ENCODE peak calls at places on chromosomes 11 and 22, in eight cellular contexts. R is astrocyte of the cerebellum, P is fibroblast of pulmonary artery, O is DND-41, J is OCI-LY7, E is stomach, L is left ventricle myocardium inferior, U is HAP-1. G is an unnamed sample.

GRCh38 chr22:46941958-46942815 is 179.7 kb downstream of the TBC1D22A start:
- DNase-seq in O (no peak), P (no peak), E (no peak), U (no peak), L (peak), R (peak), J (no peak), G (no peak)

GRCh38 chr22:36467946-36468345 is 13.5 kb downstream of the TXN2 start:
- DNase-seq in J (no peak), U (no peak), L (peak), E (no peak), O (peak), P (peak), R (peak), G (peak)

GRCh38 chr11:70788247-70789022 is 390.1 kb downstream of the CTTN start:
- DNase-seq in J (no peak), E (no peak), O (no peak), L (no peak), P (peak), R (peak), U (no peak), G (peak)

GRCh38 chr11:92246637-92247036 is 22.0 kb downstream of the FAT3 start:
- DNase-seq in O (no peak), R (no peak), J (no peak), P (no peak), E (no peak), L (no peak), U (no peak), G (no peak)

GRCh38 chr11:101428918-101429317 is 154.9 kb downstream of the TRPC6 start:
- DNase-seq in R (peak), J (peak), U (peak), L (no peak), O (no peak), E (no peak), P (peak), G (no peak)

GRCh38 chr11:70577948-70578347 is 179.6 kb downstream of the CTTN start:
- DNase-seq in L (no peak), O (no peak), P (no peak), U (no peak), R (no peak), E (no peak), J (no peak), G (no peak)

GRCh38 chr11:130462101-130462885 is 13.8 kb downstream of the ADAMTS15 start:
- DNase-seq in U (no peak), E (no peak), L (no peak), P (no peak), R (no peak), O (no peak), J (no peak), G (no peak)

GRCh38 chr11:118914178-118914918 is 11.4 kb downstream of the BCL9L start:
- DNase-seq in L (peak), E (no peak), O (peak), P (no peak), R (no peak), U (no peak), J (peak), G (no peak)

GRCh38 chr11:113683481-113684046 is 22.5 kb downstream of the TMPRSS5 start:
- DNase-seq in J (no peak), L (no peak), P (no peak), E (no peak), U (no peak), R (no peak), O (no peak), G (no peak)

GRCh38 chr22:42544686-42545085 is 9.1 kb upstream of the SERHL2 start:
- DNase-seq in R (no peak), J (no peak), O (no peak), P (peak), L (no peak), U (no peak), E (no peak), G (peak)

GRCh38 chr11:37394236-37394870 is 796.3 kb upstream of the RAG2 start:
- DNase-seq in L (no peak), R (no peak), P (peak), O (no peak), U (no peak), E (no peak), J (peak), G (no peak)

GRCh38 chr11:128324531-128325141 is 262.7 kb downstream of the ETS1 start:
- DNase-seq in U (no peak), O (peak), J (no peak), E (no peak), P (no peak), R (no peak), L (no peak), G (no peak)

GRCh38 chr11:69280451-69280850 is 13.5 kb upstream of the MYEOV start:
- DNase-seq in L (no peak), E (no peak), U (no peak), P (no peak), J (no peak), R (peak), O (no peak), G (no peak)

GRCh38 chr22:50703726-50704509 is 31.3 kb downstream of the SHANK3 start:
- DNase-seq in E (no peak), R (no peak), J (no peak), O (no peak), P (no peak), L (peak), U (no peak), G (no peak)

GRCh38 chr22:50530857-50531545 is 1.2 kb upstream of the TYMP start:
- DNase-seq in J (peak), L (peak), P (peak), R (no peak), U (peak), O (no peak), E (peak), G (peak)

GRCh38 chr22:39231197-39231950 is 13.4 kb downstream of the PDGFB start:
- DNase-seq in O (no peak), U (no peak), R (no peak), P (no peak), E (no peak), L (no peak), J (no peak), G (no peak)

GRCh38 chr11:75400110-75400865 is 970 bp downstream of the RPS3 start:
- DNase-seq in R (no peak), J (peak), L (no peak), U (no peak), O (peak), P (no peak), E (no peak), G (peak)

GRCh38 chr11:1112351-1113191 is 37.9 kb downstream of the MUC2 start:
- DNase-seq in U (no peak), P (no peak), O (no peak), E (no peak), L (peak), R (no peak), J (peak), G (no peak)

GRCh38 chr22:24474649-24475048 is 20.5 kb upstream of the UPB1 start:
- DNase-seq in E (no peak), L (no peak), R (peak), U (no peak), J (no peak), O (no peak), P (no peak), G (no peak)

GRCh38 chr11:15671216-15671615 is 556.5 kb downstream of the INSC start:
- DNase-seq in U (no peak), L (no peak), R (no peak), P (no peak), E (no peak), J (no peak), O (no peak), G (no peak)

DNA sequence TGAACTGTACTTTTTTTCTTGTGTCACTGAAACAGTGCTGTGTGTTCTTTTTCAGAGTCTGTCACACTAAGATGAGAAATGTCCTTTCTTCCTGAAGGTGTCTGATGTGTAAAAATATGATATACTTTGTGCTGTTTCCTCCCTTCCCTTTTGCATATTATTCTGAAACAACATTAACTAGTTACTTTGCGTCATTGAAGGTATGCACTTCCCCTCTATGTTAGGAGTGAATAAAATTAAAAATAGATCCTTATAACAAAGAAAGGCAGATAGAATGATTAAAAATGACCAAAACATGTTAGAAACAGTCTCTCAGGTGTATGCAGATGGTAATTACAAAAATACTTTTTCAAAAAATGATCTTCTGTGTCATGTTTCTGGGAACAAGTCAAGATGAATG is 1.6 kb upstream of the RAB30 start:
- DNase-seq in E (no peak), U (no peak), P (no peak), L (no peak), O (no peak), J (peak), R (no peak), G (no peak)
- H3K4me3 ChIP-seq in E (peak), U (peak), P (peak), L (peak), O (peak), J (peak), R (peak), G (peak)

DNA sequence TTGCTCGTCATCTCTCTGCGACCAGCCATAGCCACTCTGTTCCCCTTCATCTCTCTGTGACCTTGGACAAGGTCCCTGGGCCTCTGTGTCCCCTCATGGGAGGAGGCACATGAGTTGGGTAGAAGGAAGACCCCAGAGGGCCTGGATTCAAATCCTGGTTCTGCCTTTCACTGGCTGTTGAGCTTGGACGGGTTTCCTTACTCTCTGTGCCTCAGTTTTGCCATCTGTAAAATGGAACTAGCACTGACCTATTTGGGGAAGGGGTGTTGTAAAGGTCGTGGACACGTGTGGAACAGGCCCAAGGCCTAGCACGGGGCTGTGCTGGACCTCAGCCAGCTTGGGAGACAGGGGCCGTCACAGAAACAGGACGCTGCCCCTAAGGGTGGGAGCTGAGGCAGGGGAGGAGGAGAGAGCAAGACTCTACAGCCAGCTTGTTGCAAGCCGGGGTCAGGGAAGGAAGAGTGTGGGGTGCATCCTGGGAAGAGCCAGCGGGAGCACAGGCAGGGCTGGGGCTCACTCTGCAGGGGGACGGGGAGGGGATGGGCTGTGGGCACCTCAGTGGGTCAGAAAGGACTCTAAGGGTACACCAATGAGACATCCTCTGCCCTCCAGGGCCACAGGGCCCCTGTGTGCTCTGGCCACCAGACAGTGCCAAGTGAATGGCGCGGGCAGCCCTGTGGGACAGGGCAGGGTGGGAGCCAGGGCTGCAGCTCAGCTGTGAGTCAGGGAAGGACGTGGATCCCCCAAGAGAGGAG is 59.1 kb downstream of the WNT7B start:
- DNase-seq in L (no peak), P (no peak), O (no peak), U (no peak), E (no peak), R (no peak), J (no peak), G (no peak)
- H3K4me3 ChIP-seq in L (no peak), P (no peak), O (no peak), U (no peak), E (no peak), R (no peak), J (no peak), G (no peak)

DNA sequence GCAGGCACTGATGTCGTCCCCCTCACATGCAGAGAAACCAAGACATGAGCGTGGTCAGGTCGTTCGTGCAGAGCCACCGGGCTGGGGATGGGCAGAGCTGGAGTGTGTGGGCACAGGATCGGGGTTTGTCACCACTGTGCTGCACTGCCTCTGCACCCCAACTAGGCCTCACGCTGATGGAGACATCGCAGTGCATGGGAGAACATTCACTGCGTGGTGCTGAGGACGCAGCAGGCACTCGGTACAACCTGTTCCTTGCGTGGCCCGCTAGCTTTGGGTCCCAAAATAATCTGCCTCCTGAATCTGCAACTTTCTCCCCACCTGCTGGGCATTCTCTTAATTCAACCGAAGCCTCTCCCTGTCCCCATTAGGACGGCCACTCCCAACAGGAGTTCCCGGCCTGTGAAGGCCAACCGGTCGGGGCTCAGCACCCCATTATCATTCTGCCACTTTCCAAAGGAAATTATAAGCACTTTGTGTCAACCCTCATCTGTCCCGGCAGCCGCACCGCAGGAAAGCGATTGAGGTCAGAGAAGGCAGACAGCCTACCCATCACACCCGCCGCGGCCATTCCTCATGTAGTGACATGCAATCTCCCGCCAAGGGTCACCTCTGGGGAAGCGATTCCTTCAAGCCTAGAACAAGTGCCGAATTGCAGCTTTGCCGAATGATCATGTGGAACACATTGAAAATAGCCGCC is 490.4 kb downstream of the MN1 start:
- DNase-seq in O (no peak), U (no peak), L (no peak), P (no peak), E (no peak), R (no peak), J (no peak), G (no peak)
- H3K4me3 ChIP-seq in O (no peak), U (no peak), L (no peak), P (no peak), E (no peak), R (no peak), J (no peak), G (no peak)

GRCh38 chr22:40463727-40464126 is 93.3 kb downstream of the SGSM3 start:
- DNase-seq in J (peak), U (no peak), L (no peak), E (no peak), P (no peak), R (no peak), O (peak), G (no peak)

GRCh38 chr22:40462195-40462988 is 92.0 kb downstream of the SGSM3 start:
- DNase-seq in P (no peak), L (no peak), E (no peak), O (peak), J (peak), U (no peak), R (no peak), G (no peak)

GRCh38 chr22:40466976-40467375 is 96.6 kb downstream of the SGSM3 start:
- DNase-seq in L (no peak), E (no peak), R (no peak), O (no peak), J (no peak), U (no peak), P (no peak), G (no peak)

DNA sequence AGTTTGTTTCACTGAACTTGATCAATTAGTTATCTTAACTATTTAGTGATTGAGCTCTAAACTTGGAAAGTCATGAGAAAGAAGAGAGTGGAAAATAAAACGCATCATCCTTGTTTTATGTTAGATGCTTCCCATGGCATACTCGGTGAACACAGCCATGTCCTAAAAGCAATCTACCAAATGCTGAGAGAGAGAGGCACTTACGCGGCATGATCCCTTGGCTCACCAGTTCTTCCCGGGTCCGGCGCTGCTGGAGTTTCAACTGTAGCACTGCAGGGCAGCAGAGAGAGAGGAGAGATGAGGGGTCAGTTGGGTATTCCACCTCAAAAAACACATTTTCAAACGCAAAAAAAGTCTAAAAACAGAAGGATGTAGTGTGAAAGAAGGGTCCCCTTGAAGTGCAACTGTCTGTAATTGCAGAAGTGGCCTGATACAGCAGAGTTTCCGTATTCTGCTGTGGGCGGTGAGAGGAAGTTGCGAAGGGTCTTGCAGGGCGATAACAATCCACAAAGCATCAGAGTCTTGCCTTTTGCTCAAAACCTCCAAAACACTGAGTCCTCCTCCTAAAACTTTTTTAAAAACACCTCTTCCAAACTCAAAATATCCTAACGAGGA is 92.7 kb downstream of the SGSM3 start:
- DNase-seq in L (no peak), E (no peak), J (peak), R (no peak), O (peak), U (no peak), P (no peak), G (no peak)
- H3K4me3 ChIP-seq in L (peak), E (peak), J (peak), R (no peak), O (peak), U (no peak), P (no peak), G (no peak)

GRCh38 chr11:80315263-80315662 is 874.4 kb upstream of the TENM4 start:
- DNase-seq in O (no peak), P (no peak), J (no peak), U (no peak), E (no peak), R (no peak), L (no peak), G (no peak)
- H3K4me3 ChIP-seq in O (no peak), P (no peak), J (no peak), U (no peak), E (no peak), R (no peak), L (no peak), G (no peak)

GRCh38 chr11:121464352-121464946 is 11.7 kb upstream of the SORL1-AS1 start:
- DNase-seq in E (no peak), R (peak), P (peak), U (no peak), O (peak), J (peak), L (peak), G (peak)
- H3K4me3 ChIP-seq in E (no peak), R (no peak), P (no peak), U (no peak), O (no peak), J (peak), L (no peak), G (no peak)

GRCh38 chr11:124984512-124984854 is 30.5 kb downstream of the CCDC15 start:
- DNase-seq in U (no peak), J (no peak), O (no peak), E (no peak), L (no peak), P (no peak), R (no peak), G (no peak)

GRCh38 chr11:124987096-124987495 is 33.1 kb downstream of the CCDC15 start:
- DNase-seq in E (no peak), P (no peak), O (no peak), L (no peak), R (no peak), U (no peak), J (no peak), G (no peak)

GRCh38 chr11:124988063-124988462 is 34.1 kb downstream of the CCDC15 start:
- DNase-seq in R (no peak), O (no peak), U (no peak), L (no peak), J (no peak), E (no peak), P (no peak), G (no peak)

GRCh38 chr11:124982043-124982442 is 28.0 kb downstream of the CCDC15 start:
- DNase-seq in O (no peak), U (no peak), R (no peak), E (no peak), P (no peak), J (no peak), L (no peak), G (no peak)

DNA sequence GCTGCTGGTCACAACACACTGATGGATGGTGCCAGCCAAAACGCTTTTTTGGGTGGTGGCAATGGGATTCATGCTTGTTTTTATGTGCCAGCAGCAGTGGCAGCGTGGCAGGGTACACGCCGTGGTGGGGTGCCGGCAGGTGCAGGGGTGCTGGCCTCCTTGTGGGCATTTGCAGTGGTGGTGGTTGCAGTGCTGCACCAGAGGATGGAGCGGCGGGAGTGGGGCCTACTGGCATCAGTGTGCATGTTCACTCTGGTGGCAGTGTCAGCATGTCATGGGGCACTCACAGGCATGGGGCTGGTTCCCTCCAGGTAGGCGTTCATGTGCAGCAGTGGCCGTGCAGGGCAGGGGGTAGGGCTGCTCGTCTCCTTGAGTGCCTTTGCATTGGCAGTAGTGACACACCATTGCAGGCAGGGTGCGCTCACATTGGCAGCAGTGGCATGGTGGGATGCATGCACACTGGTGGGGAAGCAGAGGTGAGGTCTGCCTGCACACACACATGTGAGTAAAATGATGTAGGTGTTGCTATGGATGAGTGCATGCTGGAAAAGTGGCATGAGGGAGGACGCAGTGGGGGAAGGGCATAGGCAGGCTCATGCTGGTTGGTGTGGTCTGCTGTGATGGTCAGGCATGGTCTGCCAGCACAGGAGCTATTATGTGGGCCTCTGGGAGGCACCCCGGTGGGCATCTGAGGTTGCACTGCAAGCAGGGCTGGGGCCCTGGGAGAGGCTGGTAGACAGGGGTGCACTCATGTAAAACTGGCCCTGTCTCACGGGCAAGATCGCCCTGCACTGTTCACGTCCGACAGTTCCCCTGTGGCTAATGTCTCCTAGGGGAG is 29.9 kb downstream of the CCDC15 start:
- DNase-seq in R (no peak), L (no peak), J (no peak), P (no peak), O (no peak), U (no peak), E (no peak), G (no peak)
- H3K4me3 ChIP-seq in R (no peak), L (no peak), J (no peak), P (no peak), O (no peak), U (no peak), E (no peak), G (no peak)